ENCODE peak calls at places on chromosome 4, in five cellular contexts. I, M, P, S and K are unnamed samples.

GRCh38 chr4:85149656-85150055 is 183.2 kb upstream of the WDFY3 start:
- DNase-seq in I (no peak), P (no peak), M (no peak), S (no peak), K (no peak)

GRCh38 chr4:38757945-38758344 is 24.8 kb downstream of the TLR10 start:
- DNase-seq in S (no peak), I (peak; percentile 59), M (no peak), P (no peak), K (peak; percentile 69)

GRCh38 chr4:120773641-120774040 is 148.9 kb downstream of the PRDM5 start:
- DNase-seq in S (no peak), I (no peak), P (no peak), M (no peak), K (no peak)

GRCh38 chr4:173765731-173766130 is 235.7 kb upstream of the HAND2 start:
- DNase-seq in P (no peak), I (no peak), S (no peak), M (no peak), K (no peak)

GRCh38 chr4:182749768-182750167 is 167.4 kb downstream of the DCTD start:
- DNase-seq in M (no peak), P (no peak), I (peak; percentile 38), S (no peak), K (no peak)

GRCh38 chr4:98617358-98618047 is 40.9 kb downstream of the TSPAN5 start:
- DNase-seq in S (no peak), M (no peak), P (no peak), I (no peak), K (no peak)

GRCh38 chr4:102627831-102628523 is 126.8 kb downstream of the NFKB1 start:
- DNase-seq in S (no peak), I (peak; percentile 91), M (no peak), P (peak; percentile 93), K (no peak)

GRCh38 chr4:130808492-130808891 is 1712.5 kb downstream of the C4orf33 start:
- DNase-seq in P (peak; percentile 5), I (peak; percentile 49), S (no peak), M (no peak), K (no peak)

GRCh38 chr4:139316733-139317132 is 14.5 kb upstream of the NDUFC1 start:
- DNase-seq in M (no peak), I (no peak), P (no peak), S (no peak), K (no peak)

GRCh38 chr4:86451560-86452322 is 91.9 kb upstream of the MAPK10 start:
- DNase-seq in M (no peak), I (peak; percentile 61), P (no peak), S (no peak), K (no peak)

GRCh38 chr4:28792917-28793597 is 1927.1 kb upstream of the PCDH7 start:
- DNase-seq in S (no peak), P (no peak), M (no peak), I (no peak), K (no peak)

GRCh38 chr4:169791527-169792156 is 33.9 kb upstream of the HPF1 start:
- DNase-seq in M (no peak), S (no peak), I (peak; percentile 71), P (peak; percentile 67), K (peak; percentile 66)

GRCh38 chr4:145276044-145276443 is 95.7 kb upstream of the OTUD4 start:
- DNase-seq in M (no peak), I (no peak), P (no peak), S (no peak), K (no peak)

GRCh38 chr4:126827669-126828068 is 805.1 kb upstream of the INTU start:
- DNase-seq in M (no peak), S (no peak), P (no peak), I (no peak), K (no peak)

GRCh38 chr4:169335331-169335730 is 64.6 kb upstream of the SH3RF1 start:
- DNase-seq in P (peak; percentile 30), I (peak; percentile 74), S (no peak), M (no peak), K (no peak)

GRCh38 chr4:48623182-48623780 is 133.2 kb downstream of the ZAR1 start:
- DNase-seq in M (no peak), S (no peak), I (no peak), P (no peak), K (no peak)

GRCh38 chr4:186298034-186298647 is 32.2 kb downstream of the F11 start:
- DNase-seq in M (no peak), P (no peak), S (no peak), I (no peak), K (peak; percentile 56)

GRCh38 chr4:63937961-63938360 is 471.3 kb downstream of the TECRL start:
- DNase-seq in I (peak; percentile 68), M (no peak), P (no peak), S (no peak), K (no peak)

GRCh38 chr4:76689079-76689817 is 208.7 kb downstream of the SOWAHB start:
- DNase-seq in M (no peak), S (no peak), I (peak; percentile 65), P (peak; percentile 13), K (peak; percentile 82)

GRCh38 chr4:40058121-40058520 is 1.5 kb downstream of the N4BP2 start:
- DNase-seq in P (no peak), S (no peak), M (no peak), I (no peak), K (no peak)

GRCh38 chr4:111945014-111945413 is 200.2 kb upstream of the FAM241A start:
- DNase-seq in I (peak; percentile 10), M (no peak), P (peak; percentile 21), S (no peak), K (no peak)

GRCh38 chr4:152283806-152284470 is 252.0 kb downstream of the FBXW7 start:
- DNase-seq in S (no peak), M (no peak), I (peak; percentile 20), P (peak; percentile 46), K (no peak)

GRCh38 chr4:166324321-166324720 is 451.3 kb downstream of the TLL1 start:
- DNase-seq in P (peak; percentile 22), S (no peak), I (peak; percentile 62), M (no peak), K (peak; percentile 42)

DNA sequence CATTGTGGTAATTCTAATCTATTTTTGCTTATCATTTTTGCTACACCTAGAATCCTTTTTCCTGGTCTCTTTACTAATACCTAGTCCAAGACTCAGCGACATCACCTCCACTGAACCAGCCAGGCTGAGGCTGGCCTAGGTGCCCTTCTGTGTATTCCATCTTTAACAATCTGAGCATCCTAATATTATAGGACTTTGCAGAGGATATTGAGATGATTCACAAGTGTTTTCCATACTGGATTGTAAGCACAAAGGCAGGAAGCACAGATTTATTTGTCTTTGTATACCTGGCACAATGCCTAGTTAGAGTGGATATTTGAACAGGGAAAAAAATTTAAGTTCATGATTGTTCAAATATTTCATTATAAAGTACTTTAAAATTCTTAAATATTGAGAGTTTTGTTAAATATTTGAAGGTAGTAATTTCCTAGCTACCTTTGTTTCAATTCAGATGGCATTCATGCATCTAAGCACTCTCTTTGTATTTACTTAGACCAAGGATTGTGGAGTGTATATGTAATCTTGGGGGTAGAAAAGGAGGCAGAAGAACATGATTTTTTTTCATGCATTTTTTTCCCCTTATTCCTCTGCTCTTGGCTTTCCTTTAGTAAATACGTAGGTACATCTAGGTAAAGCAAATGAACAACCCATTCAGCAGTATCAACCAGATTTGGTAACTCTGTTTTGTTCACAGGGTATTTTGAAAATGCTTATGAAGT is 18.4 kb downstream of the SMARCA5 start:
- DNase-seq in I (peak; percentile 50), P (no peak), M (no peak), S (no peak), K (no peak)
- TF ChIP-seq CTCF in I (no peak), P (peak; percentile 36), M (no peak), S (no peak), K (no peak)

GRCh38 chr4:188242041-188242440 is 102.8 kb downstream of the TRIML1 start:
- DNase-seq in P (no peak), M (no peak), S (no peak), I (no peak), K (no peak)

GRCh38 chr4:188245651-188246050 is 106.4 kb downstream of the TRIML1 start:
- DNase-seq in M (no peak), I (no peak), S (no peak), P (no peak), K (no peak)

GRCh38 chr4:188246488-188246887 is 107.2 kb downstream of the TRIML1 start:
- DNase-seq in S (no peak), I (peak; percentile 21), M (no peak), P (no peak), K (no peak)
- TF ChIP-seq CTCF in S (no peak), I (peak; percentile 31), M (no peak), P (peak; percentile 24), K (peak; percentile 69)

GRCh38 chr4:138175337-138175794 is 66.8 kb downstream of the SLC7A11 start:
- DNase-seq in S (no peak), I (no peak), P (no peak), M (no peak), K (no peak)
- TF ChIP-seq CTCF in S (no peak), I (no peak), P (peak; percentile 24), M (no peak), K (peak; percentile 14)

DNA sequence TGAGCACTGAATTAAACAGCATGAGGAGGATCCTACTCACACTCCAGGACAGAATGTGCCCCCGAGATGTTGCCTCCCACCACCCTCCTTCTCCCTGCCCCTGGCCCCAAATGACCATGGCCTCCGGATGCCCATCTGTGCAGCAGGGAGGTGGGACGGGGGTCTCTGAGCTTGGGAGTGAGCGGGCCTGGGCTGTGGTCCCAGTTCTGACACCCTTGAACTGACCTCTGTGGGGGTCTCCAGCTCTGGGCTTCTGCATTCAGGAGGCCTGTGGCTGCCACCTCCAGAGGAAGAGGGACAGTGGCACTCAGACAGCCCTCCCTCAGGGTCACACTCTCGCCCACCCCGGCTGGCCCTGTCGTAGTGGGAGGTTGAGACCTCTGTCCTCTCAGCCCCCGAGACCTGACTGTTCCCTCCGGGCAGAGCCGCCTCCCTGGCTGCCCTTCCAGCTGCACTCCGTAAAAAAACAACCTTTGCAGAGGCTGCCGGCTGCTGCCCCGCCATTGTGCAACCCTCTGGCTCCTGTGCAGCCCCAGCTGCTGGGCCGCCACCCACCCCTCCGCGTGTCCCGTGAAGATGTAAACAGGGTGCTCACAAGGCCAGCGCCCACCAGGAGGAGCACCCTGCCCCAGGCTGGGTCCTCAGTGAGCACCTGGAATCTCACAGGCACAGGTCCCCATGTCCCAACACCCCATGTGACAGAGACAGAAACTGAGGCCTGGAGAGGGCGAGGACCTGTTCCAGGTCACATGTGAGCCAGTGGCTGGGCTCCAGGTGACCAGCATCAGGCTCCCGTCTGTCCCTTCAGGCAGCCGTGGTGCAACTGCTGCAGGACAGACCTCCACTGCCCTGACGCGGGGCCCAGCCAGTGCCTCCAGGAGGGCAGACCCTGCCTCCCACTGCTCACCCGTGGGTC is 39.6 kb downstream of the HTRA3 start:
- DNase-seq in M (no peak), I (no peak), S (no peak), P (no peak), K (no peak)
- TF ChIP-seq CTCF in M (no peak), I (no peak), S (no peak), P (peak; percentile 41), K (peak; percentile 21)

GRCh38 chr4:54877006-54877405 is 219.2 kb downstream of the KIT start:
- DNase-seq in S (no peak), I (peak; percentile 67), M (no peak), P (peak; percentile 2), K (no peak)

GRCh38 chr4:54882616-54883015 is 224.9 kb downstream of the KIT start:
- DNase-seq in P (no peak), I (no peak), M (no peak), S (no peak), K (no peak)

GRCh38 chr4:54879576-54879975 is 221.8 kb downstream of the KIT start:
- DNase-seq in I (peak; percentile 13), M (no peak), P (peak; percentile 19), S (no peak), K (no peak)
- TF ChIP-seq CTCF in I (no peak), M (no peak), P (no peak), S (no peak), K (no peak)

GRCh38 chr4:31793907-31794306 is 1073.7 kb downstream of the PCDH7 start:
- DNase-seq in P (no peak), I (peak; percentile 7), S (no peak), M (no peak), K (no peak)
- TF ChIP-seq CTCF in P (peak; percentile 40), I (peak; percentile 12), S (no peak), M (no peak), K (peak; percentile 64)